ENCODE peak calls at places on chromosomes 2 and 18, in nine cellular contexts. One of them, this sample, is unnamed.

GRCh38 chr2:158890296-158890905 is 78.0 kb upstream of the TANC1 start:
- DNase-seq in upper lobe of left lung: no peak
- DNase-seq in fibroblast of pulmonary artery: no peak
- DNase-seq in stomach: no peak
- DNase-seq in GM12865: no peak
- DNase-seq in fibroblast of villous mesenchyme: no peak
- DNase-seq in CD8-positive, alpha-beta T cell: no peak
- DNase-seq in left ventricle myocardium inferior: no peak
- DNase-seq in thyroid gland: no peak
- DNase-seq in this sample: no peak

GRCh38 chr18:35045121-35045520 is 3.9 kb downstream of the MAPRE2 start:
- DNase-seq in upper lobe of left lung: no peak
- DNase-seq in fibroblast of pulmonary artery: peak; percentile 47
- DNase-seq in stomach: no peak
- DNase-seq in GM12865: no peak
- DNase-seq in fibroblast of villous mesenchyme: peak; percentile 72
- DNase-seq in CD8-positive, alpha-beta T cell: no peak
- DNase-seq in left ventricle myocardium inferior: no peak
- DNase-seq in thyroid gland: no peak
- DNase-seq in this sample: no peak

GRCh38 chr2:180644709-180645108 is 335.7 kb upstream of the UBE2E3 start:
- DNase-seq in upper lobe of left lung: no peak
- DNase-seq in fibroblast of pulmonary artery: peak; percentile 72
- DNase-seq in stomach: no peak
- DNase-seq in GM12865: no peak
- DNase-seq in fibroblast of villous mesenchyme: peak; percentile 90
- DNase-seq in CD8-positive, alpha-beta T cell: no peak
- DNase-seq in left ventricle myocardium inferior: no peak
- DNase-seq in thyroid gland: no peak
- DNase-seq in this sample: peak; percentile 51

GRCh38 chr2:133579295-133579694 is 11.0 kb upstream of the NCKAP5 start:
- DNase-seq in upper lobe of left lung: no peak
- DNase-seq in fibroblast of pulmonary artery: peak; percentile 38
- DNase-seq in stomach: peak; percentile 61
- DNase-seq in GM12865: no peak
- DNase-seq in fibroblast of villous mesenchyme: no peak
- DNase-seq in CD8-positive, alpha-beta T cell: no peak
- DNase-seq in left ventricle myocardium inferior: peak; percentile 58
- DNase-seq in thyroid gland: peak; percentile 37
- DNase-seq in this sample: peak; percentile 65

GRCh38 chr2:222298311-222299150 is at the start of gene PAX3:
- DNase-seq in upper lobe of left lung: no peak
- DNase-seq in fibroblast of pulmonary artery: no peak
- DNase-seq in stomach: no peak
- DNase-seq in GM12865: no peak
- DNase-seq in fibroblast of villous mesenchyme: no peak
- DNase-seq in CD8-positive, alpha-beta T cell: no peak
- DNase-seq in left ventricle myocardium inferior: no peak
- DNase-seq in thyroid gland: no peak
- DNase-seq in this sample: no peak

GRCh38 chr2:127040169-127040568 is 66.8 kb downstream of the BIN1 start:
- DNase-seq in upper lobe of left lung: no peak
- DNase-seq in fibroblast of pulmonary artery: no peak
- DNase-seq in stomach: no peak
- DNase-seq in GM12865: no peak
- DNase-seq in fibroblast of villous mesenchyme: no peak
- DNase-seq in CD8-positive, alpha-beta T cell: no peak
- DNase-seq in left ventricle myocardium inferior: no peak
- DNase-seq in thyroid gland: no peak
- DNase-seq in this sample: no peak

GRCh38 chr2:23434721-23435121 is 49.7 kb downstream of the KLHL29 start:
- DNase-seq in upper lobe of left lung: no peak
- DNase-seq in fibroblast of pulmonary artery: no peak
- DNase-seq in stomach: peak; percentile 17
- DNase-seq in GM12865: no peak
- DNase-seq in fibroblast of villous mesenchyme: peak; percentile 64
- DNase-seq in CD8-positive, alpha-beta T cell: no peak
- DNase-seq in left ventricle myocardium inferior: no peak
- DNase-seq in thyroid gland: no peak
- DNase-seq in this sample: no peak

GRCh38 chr2:43464546-43464945 is 131.3 kb downstream of the THADA start:
- DNase-seq in upper lobe of left lung: no peak
- DNase-seq in fibroblast of pulmonary artery: peak; percentile 86
- DNase-seq in stomach: no peak
- DNase-seq in GM12865: no peak
- DNase-seq in fibroblast of villous mesenchyme: peak; percentile 83
- DNase-seq in CD8-positive, alpha-beta T cell: no peak
- DNase-seq in left ventricle myocardium inferior: peak; percentile 25
- DNase-seq in thyroid gland: peak; percentile 60
- DNase-seq in this sample: peak; percentile 89

GRCh38 chr18:22778996-22779395 is 154.1 kb upstream of the RBBP8 start:
- DNase-seq in upper lobe of left lung: no peak
- DNase-seq in fibroblast of pulmonary artery: peak; percentile 31
- DNase-seq in stomach: no peak
- DNase-seq in GM12865: no peak
- DNase-seq in fibroblast of villous mesenchyme: no peak
- DNase-seq in CD8-positive, alpha-beta T cell: no peak
- DNase-seq in left ventricle myocardium inferior: peak; percentile 22
- DNase-seq in thyroid gland: peak; percentile 42
- DNase-seq in this sample: peak; percentile 24

GRCh38 chr2:66839551-66840320 is 404.8 kb downstream of the MEIS1 start:
- DNase-seq in upper lobe of left lung: peak; percentile 34
- DNase-seq in fibroblast of pulmonary artery: peak; percentile 96
- DNase-seq in stomach: no peak
- DNase-seq in GM12865: no peak
- DNase-seq in fibroblast of villous mesenchyme: no peak
- DNase-seq in CD8-positive, alpha-beta T cell: no peak
- DNase-seq in left ventricle myocardium inferior: no peak
- DNase-seq in thyroid gland: no peak
- DNase-seq in this sample: peak; percentile 92

GRCh38 chr2:103152556-103152955 is 390.7 kb downstream of the TMEM182 start:
- DNase-seq in upper lobe of left lung: no peak
- DNase-seq in fibroblast of pulmonary artery: no peak
- DNase-seq in stomach: no peak
- DNase-seq in GM12865: no peak
- DNase-seq in fibroblast of villous mesenchyme: no peak
- DNase-seq in CD8-positive, alpha-beta T cell: no peak
- DNase-seq in left ventricle myocardium inferior: no peak
- DNase-seq in thyroid gland: no peak
- DNase-seq in this sample: no peak

GRCh38 chr2:227043981-227044380 is 120.0 kb downstream of the COL4A4 start:
- DNase-seq in upper lobe of left lung: no peak
- DNase-seq in fibroblast of pulmonary artery: no peak
- DNase-seq in stomach: no peak
- DNase-seq in GM12865: no peak
- DNase-seq in fibroblast of villous mesenchyme: no peak
- DNase-seq in CD8-positive, alpha-beta T cell: no peak
- DNase-seq in left ventricle myocardium inferior: no peak
- DNase-seq in thyroid gland: no peak
- DNase-seq in this sample: no peak

GRCh38 chr2:96578731-96579130 is 42.2 kb downstream of the ARID5A start:
- DNase-seq in upper lobe of left lung: no peak
- DNase-seq in fibroblast of pulmonary artery: no peak
- DNase-seq in stomach: no peak
- DNase-seq in GM12865: no peak
- DNase-seq in fibroblast of villous mesenchyme: no peak
- DNase-seq in CD8-positive, alpha-beta T cell: no peak
- DNase-seq in left ventricle myocardium inferior: no peak
- DNase-seq in thyroid gland: no peak
- DNase-seq in this sample: peak; percentile 20

GRCh38 chr2:51812138-51812866 is 780.4 kb upstream of the NRXN1 start:
- DNase-seq in upper lobe of left lung: no peak
- DNase-seq in fibroblast of pulmonary artery: peak; percentile 50
- DNase-seq in stomach: no peak
- DNase-seq in GM12865: no peak
- DNase-seq in fibroblast of villous mesenchyme: peak; percentile 0
- DNase-seq in CD8-positive, alpha-beta T cell: no peak
- DNase-seq in left ventricle myocardium inferior: no peak
- DNase-seq in thyroid gland: no peak
- DNase-seq in this sample: peak; percentile 7

GRCh38 chr2:45812039-45812500 is 160.6 kb downstream of the PRKCE start:
- DNase-seq in upper lobe of left lung: no peak
- DNase-seq in fibroblast of pulmonary artery: peak; percentile 40
- DNase-seq in stomach: no peak
- DNase-seq in GM12865: no peak
- DNase-seq in fibroblast of villous mesenchyme: peak; percentile 61
- DNase-seq in CD8-positive, alpha-beta T cell: no peak
- DNase-seq in left ventricle myocardium inferior: no peak
- DNase-seq in thyroid gland: no peak
- DNase-seq in this sample: peak; percentile 56

GRCh38 chr2:104518256-104518655 is 335.7 kb upstream of the POU3F3 start:
- DNase-seq in upper lobe of left lung: no peak
- DNase-seq in fibroblast of pulmonary artery: no peak
- DNase-seq in stomach: no peak
- DNase-seq in GM12865: no peak
- DNase-seq in fibroblast of villous mesenchyme: no peak
- DNase-seq in CD8-positive, alpha-beta T cell: no peak
- DNase-seq in left ventricle myocardium inferior: no peak
- DNase-seq in thyroid gland: no peak
- DNase-seq in this sample: no peak

GRCh38 chr18:54843302-54843701 is 15.0 kb downstream of the RAB27B start:
- DNase-seq in upper lobe of left lung: no peak
- DNase-seq in fibroblast of pulmonary artery: peak; percentile 10
- DNase-seq in stomach: no peak
- DNase-seq in GM12865: no peak
- DNase-seq in fibroblast of villous mesenchyme: peak; percentile 27
- DNase-seq in CD8-positive, alpha-beta T cell: no peak
- DNase-seq in left ventricle myocardium inferior: no peak
- DNase-seq in thyroid gland: no peak
- DNase-seq in this sample: no peak

GRCh38 chr18:56945171-56945863 is 201.6 kb upstream of the BOD1L2 start:
- DNase-seq in upper lobe of left lung: no peak
- DNase-seq in fibroblast of pulmonary artery: peak; percentile 5
- DNase-seq in stomach: no peak
- DNase-seq in GM12865: no peak
- DNase-seq in fibroblast of villous mesenchyme: peak; percentile 11
- DNase-seq in CD8-positive, alpha-beta T cell: no peak
- DNase-seq in left ventricle myocardium inferior: no peak
- DNase-seq in thyroid gland: no peak
- DNase-seq in this sample: peak; percentile 10

GRCh38 chr2:241730679-241731293 is 3.6 kb upstream of the D2HGDH start:
- DNase-seq in upper lobe of left lung: no peak
- DNase-seq in fibroblast of pulmonary artery: no peak
- DNase-seq in stomach: no peak
- DNase-seq in GM12865: no peak
- DNase-seq in fibroblast of villous mesenchyme: peak; percentile 3
- DNase-seq in CD8-positive, alpha-beta T cell: no peak
- DNase-seq in left ventricle myocardium inferior: no peak
- DNase-seq in thyroid gland: no peak
- DNase-seq in this sample: no peak

GRCh38 chr2:109129356-109129920 is 433 bp downstream of the SH3RF3 start:
- DNase-seq in upper lobe of left lung: no peak
- DNase-seq in fibroblast of pulmonary artery: peak; percentile 38
- DNase-seq in stomach: no peak
- DNase-seq in GM12865: peak; percentile 34
- DNase-seq in fibroblast of villous mesenchyme: peak; percentile 53
- DNase-seq in CD8-positive, alpha-beta T cell: peak; percentile 23
- DNase-seq in left ventricle myocardium inferior: peak; percentile 44
- DNase-seq in thyroid gland: peak; percentile 10
- DNase-seq in this sample: peak; percentile 29
- H3K4me3 ChIP-seq in upper lobe of left lung: peak overlapping the region; percentile 59
- H3K4me3 ChIP-seq in fibroblast of pulmonary artery: peak overlapping the region; percentile 75
- H3K4me3 ChIP-seq in stomach: peak overlapping the region; percentile 67
- H3K4me3 ChIP-seq in GM12865: peak overlapping the region; percentile 41
- H3K4me3 ChIP-seq in fibroblast of villous mesenchyme: peak overlapping the region; percentile 88
- H3K4me3 ChIP-seq in CD8-positive, alpha-beta T cell: peak overlapping the region; percentile 89
- H3K4me3 ChIP-seq in left ventricle myocardium inferior: peak overlapping the region; percentile 85
- H3K4me3 ChIP-seq in thyroid gland: peak overlapping the region; percentile 45
- H3K4me3 ChIP-seq in this sample: peak overlapping the region; percentile 77

GRCh38 chr2:27081984-27082772 is 3.8 kb downstream of the EMILIN1 start:
- DNase-seq in upper lobe of left lung: no peak
- DNase-seq in fibroblast of pulmonary artery: no peak
- DNase-seq in stomach: no peak
- DNase-seq in GM12865: no peak
- DNase-seq in fibroblast of villous mesenchyme: no peak
- DNase-seq in CD8-positive, alpha-beta T cell: no peak
- DNase-seq in left ventricle myocardium inferior: no peak
- DNase-seq in thyroid gland: no peak
- DNase-seq in this sample: no peak
- TF ChIP-seq CTCF in upper lobe of left lung: no peak
- TF ChIP-seq CTCF in fibroblast of pulmonary artery: no peak
- TF ChIP-seq CTCF in stomach: no peak
- TF ChIP-seq CTCF in GM12865: no peak
- TF ChIP-seq CTCF in fibroblast of villous mesenchyme: no peak
- TF ChIP-seq CTCF in CD8-positive, alpha-beta T cell: no peak
- TF ChIP-seq CTCF in left ventricle myocardium inferior: no peak
- TF ChIP-seq CTCF in thyroid gland: no peak
- TF ChIP-seq CTCF in this sample: no peak

DNA sequence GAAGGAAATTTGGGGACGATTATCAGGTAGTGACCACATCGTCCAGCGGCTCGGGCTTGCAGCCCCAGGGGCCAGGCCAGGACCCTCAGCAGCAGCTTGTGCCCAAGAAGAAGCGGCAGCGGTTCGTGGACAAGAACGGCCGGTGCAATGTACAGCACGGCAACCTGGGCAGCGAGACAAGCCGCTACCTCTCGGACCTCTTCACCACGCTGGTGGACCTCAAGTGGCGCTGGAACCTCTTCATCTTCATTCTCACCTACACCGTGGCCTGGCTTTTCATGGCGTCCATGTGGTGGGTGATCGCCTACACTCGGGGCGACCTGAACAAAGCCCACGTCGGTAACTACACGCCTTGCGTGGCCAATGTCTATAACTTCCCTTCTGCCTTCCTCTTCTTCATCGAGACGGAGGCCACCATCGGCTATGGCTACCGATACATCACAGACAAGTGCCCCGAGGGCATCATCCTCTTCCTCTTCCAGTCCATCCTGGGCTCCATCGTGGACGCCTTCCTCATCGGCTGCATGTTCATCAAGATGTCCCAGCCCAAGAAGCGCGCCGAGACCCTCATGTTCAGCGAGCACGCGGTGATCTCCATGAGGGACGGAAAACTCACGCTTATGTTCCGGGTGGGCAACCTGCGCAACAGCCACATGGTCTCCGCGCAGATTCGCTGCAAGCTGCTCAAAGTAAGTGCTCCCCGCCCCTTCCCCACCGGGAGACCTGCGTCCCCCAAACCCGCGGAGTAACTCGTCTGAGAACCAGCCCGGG is 479 bp downstream of the KCNJ3 start:
- DNase-seq in upper lobe of left lung: no peak
- DNase-seq in fibroblast of pulmonary artery: no peak
- DNase-seq in stomach: no peak
- DNase-seq in GM12865: no peak
- DNase-seq in fibroblast of villous mesenchyme: no peak
- DNase-seq in CD8-positive, alpha-beta T cell: no peak
- DNase-seq in left ventricle myocardium inferior: no peak
- DNase-seq in thyroid gland: no peak
- DNase-seq in this sample: no peak
- H3K4me3 ChIP-seq in upper lobe of left lung: peak overlapping the region; percentile 33
- H3K4me3 ChIP-seq in fibroblast of pulmonary artery: no peak overlapping the region
- H3K4me3 ChIP-seq in stomach: peak overlapping the region; percentile 48
- H3K4me3 ChIP-seq in GM12865: no peak overlapping the region
- H3K4me3 ChIP-seq in fibroblast of villous mesenchyme: no peak overlapping the region
- H3K4me3 ChIP-seq in CD8-positive, alpha-beta T cell: no peak overlapping the region
- H3K4me3 ChIP-seq in left ventricle myocardium inferior: peak overlapping the region; percentile 63
- H3K4me3 ChIP-seq in thyroid gland: no peak overlapping the region
- H3K4me3 ChIP-seq in this sample: no peak overlapping the region

DNA sequence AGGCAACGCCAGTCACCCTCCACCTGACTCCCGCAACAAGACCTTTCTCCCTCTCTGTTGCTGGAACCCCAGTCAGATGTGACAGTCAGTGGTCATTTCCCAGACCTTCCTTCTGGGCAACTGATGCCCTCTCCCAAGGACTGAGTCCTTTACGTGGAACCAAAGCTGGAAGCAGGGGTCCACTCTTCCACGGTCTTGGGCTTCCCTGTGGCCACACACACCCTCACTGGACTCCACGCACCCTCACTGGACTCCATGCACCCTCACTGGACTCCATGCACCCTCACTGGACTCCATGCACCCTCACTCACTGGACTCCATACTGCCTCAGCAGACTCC is 7.1 kb downstream of the PTMA start:
- DNase-seq in upper lobe of left lung: no peak
- DNase-seq in fibroblast of pulmonary artery: no peak
- DNase-seq in stomach: no peak
- DNase-seq in GM12865: no peak
- DNase-seq in fibroblast of villous mesenchyme: no peak
- DNase-seq in CD8-positive, alpha-beta T cell: no peak
- DNase-seq in left ventricle myocardium inferior: no peak
- DNase-seq in thyroid gland: no peak
- DNase-seq in this sample: no peak
- TF ChIP-seq CTCF in upper lobe of left lung: peak; percentile 3
- TF ChIP-seq CTCF in fibroblast of pulmonary artery: no peak
- TF ChIP-seq CTCF in stomach: no peak
- TF ChIP-seq CTCF in GM12865: no peak
- TF ChIP-seq CTCF in fibroblast of villous mesenchyme: peak; percentile 1
- TF ChIP-seq CTCF in CD8-positive, alpha-beta T cell: peak; percentile 2
- TF ChIP-seq CTCF in left ventricle myocardium inferior: peak; percentile 3
- TF ChIP-seq CTCF in thyroid gland: no peak
- TF ChIP-seq CTCF in this sample: no peak